ENCODE peak calls at places on chromosomes 2 and 18, in five cellular contexts. One of them, this sample, is unnamed.

GRCh38 chr2:30601375-30601774 is 154.3 kb downstream of the LCLAT1 start:
- DNase-seq in HCT116: no peak
- DNase-seq in GM20000: no peak
- DNase-seq in cardiac fibroblast: peak
- DNase-seq in GM12865: no peak
- DNase-seq in this sample: no peak

GRCh38 chr18:57077786-57078552 is 68.9 kb upstream of the BOD1L2 start:
- DNase-seq in cardiac fibroblast: no peak
- DNase-seq in GM20000: peak
- DNase-seq in GM12865: peak
- DNase-seq in HCT116: no peak
- DNase-seq in this sample: no peak

GRCh38 chr2:120647487-120647886 is 88.2 kb upstream of the GLI2 start:
- DNase-seq in GM12865: no peak
- DNase-seq in GM20000: no peak
- DNase-seq in cardiac fibroblast: peak
- DNase-seq in HCT116: peak
- DNase-seq in this sample: peak

GRCh38 chr2:154195644-154196221 is 324.0 kb downstream of the GALNT13 start:
- DNase-seq in GM12865: no peak
- DNase-seq in HCT116: no peak
- DNase-seq in cardiac fibroblast: no peak
- DNase-seq in GM20000: no peak
- DNase-seq in this sample: no peak

GRCh38 chr18:33749831-33750230 is 171.8 kb downstream of the ASXL3 start:
- DNase-seq in GM12865: peak
- DNase-seq in GM20000: peak
- DNase-seq in HCT116: no peak
- DNase-seq in cardiac fibroblast: no peak
- DNase-seq in this sample: no peak

GRCh38 chr2:37569986-37570688 is 101.3 kb downstream of the CDC42EP3 start:
- DNase-seq in cardiac fibroblast: no peak
- DNase-seq in HCT116: no peak
- DNase-seq in GM20000: no peak
- DNase-seq in GM12865: no peak
- DNase-seq in this sample: no peak

GRCh38 chr2:38409136-38409903 is 32.2 kb upstream of the ATL2 start:
- DNase-seq in GM12865: peak
- DNase-seq in cardiac fibroblast: peak
- DNase-seq in GM20000: no peak
- DNase-seq in HCT116: no peak
- DNase-seq in this sample: no peak

GRCh38 chr2:222837643-222838056 is 23.2 kb upstream of the ACSL3 start:
- DNase-seq in HCT116: no peak
- DNase-seq in GM12865: no peak
- DNase-seq in GM20000: no peak
- DNase-seq in cardiac fibroblast: no peak
- DNase-seq in this sample: no peak

GRCh38 chr18:14089781-14090180 is 42.5 kb downstream of the ZNF519 start:
- DNase-seq in GM20000: no peak
- DNase-seq in cardiac fibroblast: no peak
- DNase-seq in HCT116: no peak
- DNase-seq in GM12865: no peak
- DNase-seq in this sample: no peak

GRCh38 chr2:7013761-7014160 is 96.5 kb downstream of the RNF144A start:
- DNase-seq in cardiac fibroblast: no peak
- DNase-seq in HCT116: no peak
- DNase-seq in GM12865: no peak
- DNase-seq in GM20000: no peak
- DNase-seq in this sample: no peak

GRCh38 chr18:77897606-77898005 is 648.0 kb downstream of the GALR1 start:
- DNase-seq in GM12865: no peak
- DNase-seq in cardiac fibroblast: no peak
- DNase-seq in HCT116: no peak
- DNase-seq in GM20000: no peak
- DNase-seq in this sample: no peak

GRCh38 chr2:107738268-107738667 is 88.4 kb upstream of the RGPD4 start:
- DNase-seq in GM20000: no peak
- DNase-seq in cardiac fibroblast: no peak
- DNase-seq in HCT116: no peak
- DNase-seq in GM12865: no peak
- DNase-seq in this sample: no peak

GRCh38 chr2:119734051-119734450 is 25.7 kb upstream of the PTPN4 start:
- DNase-seq in cardiac fibroblast: no peak
- DNase-seq in GM12865: no peak
- DNase-seq in GM20000: no peak
- DNase-seq in HCT116: no peak
- DNase-seq in this sample: no peak

GRCh38 chr2:71791051-71791450 is 337.7 kb downstream of the DYSF start:
- DNase-seq in HCT116: no peak
- DNase-seq in GM12865: no peak
- DNase-seq in cardiac fibroblast: no peak
- DNase-seq in GM20000: no peak
- DNase-seq in this sample: no peak

GRCh38 chr2:71788601-71789240 is 335.4 kb downstream of the DYSF start:
- DNase-seq in GM12865: no peak
- DNase-seq in GM20000: no peak
- DNase-seq in cardiac fibroblast: no peak
- DNase-seq in HCT116: no peak
- DNase-seq in this sample: peak

GRCh38 chr2:71790261-71791038 is 337.1 kb downstream of the DYSF start:
- DNase-seq in GM12865: no peak
- DNase-seq in cardiac fibroblast: no peak
- DNase-seq in HCT116: no peak
- DNase-seq in GM20000: no peak
- DNase-seq in this sample: no peak

GRCh38 chr2:71788186-71788525 is 334.8 kb downstream of the DYSF start:
- DNase-seq in cardiac fibroblast: no peak
- DNase-seq in HCT116: no peak
- DNase-seq in GM20000: no peak
- DNase-seq in GM12865: no peak
- DNase-seq in this sample: peak

GRCh38 chr2:71789556-71790219 is 336.3 kb downstream of the DYSF start:
- DNase-seq in HCT116: no peak
- DNase-seq in GM20000: no peak
- DNase-seq in GM12865: no peak
- DNase-seq in cardiac fibroblast: peak
- DNase-seq in this sample: peak
- TF ChIP-seq CTCF in HCT116: peak
- TF ChIP-seq CTCF in GM20000: no peak
- TF ChIP-seq CTCF in GM12865: no peak
- TF ChIP-seq CTCF in cardiac fibroblast: peak
- TF ChIP-seq CTCF in this sample: no peak

DNA sequence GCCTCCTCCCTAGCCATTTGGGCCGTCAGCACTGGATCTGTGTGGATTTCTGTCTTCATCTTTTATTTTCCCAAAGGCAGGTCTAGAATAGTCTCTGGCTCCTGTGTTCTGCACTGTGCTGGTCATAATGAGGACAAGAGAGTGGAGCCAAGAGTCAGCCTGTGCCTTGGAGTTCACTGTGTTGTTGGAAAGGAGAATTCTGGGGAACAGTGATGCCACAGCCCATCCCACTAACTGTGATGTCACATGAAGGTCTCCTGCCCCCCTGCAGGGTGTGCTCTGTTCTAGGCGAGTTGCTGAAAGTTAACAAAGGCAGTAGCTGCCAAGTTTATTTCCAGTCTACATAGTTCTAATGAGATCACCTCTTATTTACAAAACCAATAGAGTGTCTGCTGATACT is 248.5 kb downstream of the TPGS2 start:
- DNase-seq in GM12865: no peak
- DNase-seq in GM20000: no peak
- DNase-seq in HCT116: no peak
- DNase-seq in cardiac fibroblast: peak
- DNase-seq in this sample: no peak
- TF ChIP-seq CTCF in GM12865: no peak
- TF ChIP-seq CTCF in GM20000: no peak
- TF ChIP-seq CTCF in HCT116: no peak
- TF ChIP-seq CTCF in cardiac fibroblast: no peak
- TF ChIP-seq CTCF in this sample: no peak

DNA sequence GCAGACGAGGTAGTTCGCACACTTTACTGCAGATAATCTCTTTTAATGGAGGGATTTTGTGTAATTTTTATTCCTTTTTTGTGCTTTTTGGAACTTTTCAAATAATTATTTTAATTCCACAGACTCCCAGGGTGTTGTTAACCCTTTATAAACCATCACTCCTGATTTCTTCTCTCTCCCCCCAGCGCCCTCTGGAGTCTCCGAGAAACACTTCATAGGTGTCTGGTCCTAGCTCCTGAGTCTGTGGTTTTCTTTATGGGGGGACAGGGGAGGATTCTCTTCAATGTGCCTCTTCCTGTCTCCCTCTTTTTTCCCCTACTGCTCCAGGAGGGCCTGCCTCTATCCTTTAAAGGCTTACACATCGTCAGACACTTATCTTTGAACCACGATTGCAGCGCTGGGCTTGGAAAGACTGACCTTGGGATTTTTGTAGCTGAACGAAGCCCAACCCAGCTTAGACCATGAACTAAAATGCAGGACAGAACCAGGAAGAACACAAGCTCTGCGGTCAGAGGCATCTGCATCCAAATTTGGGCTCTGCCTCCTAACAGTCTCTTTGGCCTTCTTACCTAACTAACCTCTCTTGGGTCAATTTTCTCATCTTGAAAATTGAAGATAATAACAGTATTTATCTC is 7.1 kb upstream of the PKDCC start:
- DNase-seq in GM20000: no peak
- DNase-seq in GM12865: no peak
- DNase-seq in HCT116: no peak
- DNase-seq in cardiac fibroblast: peak
- DNase-seq in this sample: no peak
- TF ChIP-seq CTCF in GM20000: no peak
- TF ChIP-seq CTCF in GM12865: no peak
- TF ChIP-seq CTCF in HCT116: peak
- TF ChIP-seq CTCF in cardiac fibroblast: no peak
- TF ChIP-seq CTCF in this sample: peak

GRCh38 chr18:62935994-62936393 is 220.7 kb downstream of the PHLPP1 start:
- DNase-seq in HCT116: no peak
- DNase-seq in cardiac fibroblast: no peak
- DNase-seq in GM12865: no peak
- DNase-seq in GM20000: no peak
- DNase-seq in this sample: no peak
- TF ChIP-seq CTCF in HCT116: no peak
- TF ChIP-seq CTCF in cardiac fibroblast: no peak
- TF ChIP-seq CTCF in GM12865: no peak
- TF ChIP-seq CTCF in GM20000: no peak
- TF ChIP-seq CTCF in this sample: no peak

GRCh38 chr2:47520302-47520630 is 117.3 kb downstream of the MSH2 start:
- DNase-seq in GM20000: peak
- DNase-seq in HCT116: no peak
- DNase-seq in GM12865: no peak
- DNase-seq in cardiac fibroblast: no peak
- DNase-seq in this sample: no peak

GRCh38 chr2:47519147-47519537 is 116.2 kb downstream of the MSH2 start:
- DNase-seq in HCT116: no peak
- DNase-seq in cardiac fibroblast: no peak
- DNase-seq in GM12865: no peak
- DNase-seq in GM20000: no peak
- DNase-seq in this sample: no peak

GRCh38 chr2:47521666-47522285 is 118.8 kb downstream of the MSH2 start:
- DNase-seq in cardiac fibroblast: no peak
- DNase-seq in HCT116: no peak
- DNase-seq in GM20000: peak
- DNase-seq in GM12865: no peak
- DNase-seq in this sample: no peak

GRCh38 chr2:47519604-47520301 is 116.8 kb downstream of the MSH2 start:
- DNase-seq in GM20000: no peak
- DNase-seq in GM12865: no peak
- DNase-seq in HCT116: no peak
- DNase-seq in cardiac fibroblast: no peak
- DNase-seq in this sample: no peak

DNA sequence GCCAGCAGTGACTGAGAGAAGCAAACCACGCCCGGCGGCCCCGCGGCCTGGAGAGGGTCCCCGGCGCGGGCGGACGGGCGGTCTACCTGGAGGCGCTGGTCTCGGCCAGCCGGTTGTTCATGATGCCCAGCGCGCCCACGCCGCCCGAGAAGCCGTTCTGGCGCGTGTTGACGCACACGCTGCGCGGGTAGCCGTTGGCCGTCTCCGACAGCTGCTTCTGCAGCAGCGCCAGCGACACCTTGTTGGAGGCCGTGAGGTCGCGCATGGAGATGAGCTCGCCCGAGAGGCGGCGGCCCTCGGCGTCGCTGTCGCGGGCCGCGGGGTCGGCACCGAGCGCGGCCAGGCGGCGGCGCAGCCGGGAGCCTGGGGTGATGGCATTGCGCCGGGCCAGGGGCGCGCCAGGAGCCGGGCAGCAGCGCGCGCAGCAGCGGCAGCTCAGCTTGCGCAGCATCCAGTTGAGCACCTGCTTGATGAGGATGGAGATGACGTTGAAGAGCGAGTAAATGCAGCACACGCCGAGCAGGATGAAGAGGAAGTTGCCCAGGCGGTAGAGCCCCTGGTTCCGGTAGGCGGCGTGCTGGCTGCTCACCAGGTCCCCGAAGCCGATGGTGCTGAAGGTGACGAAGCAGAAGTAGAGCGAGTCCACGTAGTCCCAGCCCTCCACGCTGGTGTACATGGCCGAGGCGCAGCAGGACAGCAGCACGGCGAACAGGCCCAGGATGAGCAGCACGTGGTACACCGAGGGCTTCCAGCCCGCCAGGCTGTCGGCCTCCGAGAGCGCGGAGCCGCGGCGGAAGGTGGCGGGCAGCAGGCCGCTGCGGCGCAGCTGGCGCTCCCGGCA is 118.1 kb downstream of the MSH2 start:
- DNase-seq in GM20000: peak
- DNase-seq in cardiac fibroblast: peak
- DNase-seq in GM12865: peak
- DNase-seq in HCT116: no peak
- DNase-seq in this sample: no peak
- TF ChIP-seq CTCF in GM20000: peak
- TF ChIP-seq CTCF in cardiac fibroblast: peak
- TF ChIP-seq CTCF in GM12865: peak
- TF ChIP-seq CTCF in HCT116: no peak
- TF ChIP-seq CTCF in this sample: no peak

GRCh38 chr2:105243961-105244360 is 2.4 kb downstream of the GPR45 start:
- DNase-seq in cardiac fibroblast: no peak
- DNase-seq in GM20000: no peak
- DNase-seq in HCT116: no peak
- DNase-seq in GM12865: no peak
- DNase-seq in this sample: no peak
- TF ChIP-seq CTCF in cardiac fibroblast: peak
- TF ChIP-seq CTCF in GM20000: no peak
- TF ChIP-seq CTCF in HCT116: peak
- TF ChIP-seq CTCF in GM12865: peak
- TF ChIP-seq CTCF in this sample: peak

GRCh38 chr2:26843041-26843440 is 4.9 kb upstream of the DPYSL5 start:
- DNase-seq in GM12865: no peak
- DNase-seq in GM20000: no peak
- DNase-seq in cardiac fibroblast: no peak
- DNase-seq in HCT116: no peak
- DNase-seq in this sample: no peak

GRCh38 chr2:26845021-26845420 is 2.9 kb upstream of the DPYSL5 start:
- DNase-seq in cardiac fibroblast: no peak
- DNase-seq in GM20000: no peak
- DNase-seq in GM12865: no peak
- DNase-seq in HCT116: no peak
- DNase-seq in this sample: no peak

GRCh38 chr2:26846334-26846863 is 1.5 kb upstream of the DPYSL5 start:
- DNase-seq in GM20000: peak
- DNase-seq in HCT116: peak
- DNase-seq in GM12865: peak
- DNase-seq in cardiac fibroblast: peak
- DNase-seq in this sample: peak

GRCh38 chr2:26838121-26838906 is 9.6 kb upstream of the DPYSL5 start:
- DNase-seq in GM12865: no peak
- DNase-seq in GM20000: no peak
- DNase-seq in cardiac fibroblast: peak
- DNase-seq in HCT116: no peak
- DNase-seq in this sample: no peak

GRCh38 chr2:26840937-26841610 is 6.9 kb upstream of the DPYSL5 start:
- DNase-seq in cardiac fibroblast: no peak
- DNase-seq in HCT116: peak
- DNase-seq in GM12865: peak
- DNase-seq in GM20000: no peak
- DNase-seq in this sample: no peak
- TF ChIP-seq CTCF in cardiac fibroblast: peak
- TF ChIP-seq CTCF in HCT116: peak
- TF ChIP-seq CTCF in GM12865: no peak
- TF ChIP-seq CTCF in GM20000: no peak
- TF ChIP-seq CTCF in this sample: peak